ENCODE peak calls at places on chromosome 11, in seven cellular contexts. One of them, this sample, is unnamed.

GRCh38 chr11:34242037-34242625 is 115.7 kb downstream of the ABTB2 start:
- DNase-seq in right lobe of liver: no peak
- DNase-seq in mucosa of descending colon: no peak
- DNase-seq in psoas muscle: no peak
- DNase-seq in transverse colon: no peak
- DNase-seq in endodermal cell: no peak
- DNase-seq in body of pancreas: no peak
- DNase-seq in this sample: no peak

GRCh38 chr11:101444164-101444563 is 139.6 kb downstream of the TRPC6 start:
- DNase-seq in mucosa of descending colon: peak; percentile 65
- DNase-seq in right lobe of liver: no peak
- DNase-seq in psoas muscle: no peak
- DNase-seq in transverse colon: peak; percentile 20
- DNase-seq in endodermal cell: no peak
- DNase-seq in body of pancreas: peak; percentile 60
- DNase-seq in this sample: no peak

GRCh38 chr11:2864890-2865289 is 20.7 kb downstream of the CDKN1C start:
- DNase-seq in psoas muscle: no peak
- DNase-seq in mucosa of descending colon: no peak
- DNase-seq in endodermal cell: no peak
- DNase-seq in right lobe of liver: no peak
- DNase-seq in body of pancreas: no peak
- DNase-seq in transverse colon: no peak
- DNase-seq in this sample: no peak

GRCh38 chr11:92453055-92453454 is 228.4 kb downstream of the FAT3 start:
- DNase-seq in mucosa of descending colon: no peak
- DNase-seq in body of pancreas: no peak
- DNase-seq in endodermal cell: no peak
- DNase-seq in transverse colon: no peak
- DNase-seq in psoas muscle: no peak
- DNase-seq in right lobe of liver: no peak
- DNase-seq in this sample: no peak

GRCh38 chr11:33708970-33709369 is 8.3 kb upstream of the C11orf91 start:
- DNase-seq in body of pancreas: no peak
- DNase-seq in transverse colon: no peak
- DNase-seq in endodermal cell: no peak
- DNase-seq in mucosa of descending colon: no peak
- DNase-seq in psoas muscle: no peak
- DNase-seq in right lobe of liver: no peak
- DNase-seq in this sample: no peak

GRCh38 chr11:128407962-128408361 is 179.4 kb downstream of the ETS1 start:
- DNase-seq in transverse colon: no peak
- DNase-seq in endodermal cell: no peak
- DNase-seq in right lobe of liver: no peak
- DNase-seq in mucosa of descending colon: no peak
- DNase-seq in psoas muscle: no peak
- DNase-seq in body of pancreas: no peak
- DNase-seq in this sample: no peak

GRCh38 chr11:63847363-63847762 is 8.5 kb downstream of the MARK2 start:
- DNase-seq in transverse colon: no peak
- DNase-seq in body of pancreas: peak; percentile 93
- DNase-seq in psoas muscle: no peak
- DNase-seq in mucosa of descending colon: no peak
- DNase-seq in endodermal cell: peak; percentile 72
- DNase-seq in right lobe of liver: no peak
- DNase-seq in this sample: no peak

GRCh38 chr11:86547727-86548126 is 124.7 kb downstream of the ME3 start:
- DNase-seq in body of pancreas: no peak
- DNase-seq in right lobe of liver: no peak
- DNase-seq in psoas muscle: no peak
- DNase-seq in mucosa of descending colon: no peak
- DNase-seq in transverse colon: no peak
- DNase-seq in endodermal cell: no peak
- DNase-seq in this sample: no peak

GRCh38 chr11:67118059-67118766 is 850 bp upstream of the KDM2A start:
- DNase-seq in mucosa of descending colon: peak; percentile 57
- DNase-seq in body of pancreas: peak; percentile 39
- DNase-seq in transverse colon: peak; percentile 50
- DNase-seq in right lobe of liver: peak; percentile 63
- DNase-seq in psoas muscle: peak; percentile 76
- DNase-seq in endodermal cell: peak; percentile 84
- DNase-seq in this sample: no peak

GRCh38 chr11:369336-370018 is at the start of gene B4GALNT4:
- DNase-seq in right lobe of liver: no peak
- DNase-seq in psoas muscle: peak; percentile 34
- DNase-seq in body of pancreas: peak; percentile 35
- DNase-seq in mucosa of descending colon: no peak
- DNase-seq in endodermal cell: peak; percentile 63
- DNase-seq in transverse colon: no peak
- DNase-seq in this sample: no peak

GRCh38 chr11:122170815-122171475 is 54.9 kb upstream of the BLID start:
- DNase-seq in transverse colon: no peak
- DNase-seq in endodermal cell: no peak
- DNase-seq in right lobe of liver: no peak
- DNase-seq in psoas muscle: no peak
- DNase-seq in mucosa of descending colon: no peak
- DNase-seq in body of pancreas: no peak
- DNase-seq in this sample: no peak

GRCh38 chr11:73547706-73548105 is 50.2 kb downstream of the FAM168A start:
- DNase-seq in endodermal cell: no peak
- DNase-seq in transverse colon: no peak
- DNase-seq in body of pancreas: no peak
- DNase-seq in mucosa of descending colon: no peak
- DNase-seq in right lobe of liver: no peak
- DNase-seq in psoas muscle: no peak
- DNase-seq in this sample: no peak

GRCh38 chr11:17734418-17734911 is at the start of gene KCNC1:
- DNase-seq in transverse colon: no peak
- DNase-seq in mucosa of descending colon: no peak
- DNase-seq in endodermal cell: peak; percentile 77
- DNase-seq in right lobe of liver: peak; percentile 37
- DNase-seq in psoas muscle: peak; percentile 70
- DNase-seq in body of pancreas: peak; percentile 60
- DNase-seq in this sample: no peak

GRCh38 chr11:116052603-116053537 is 548.7 kb upstream of the CADM1 start:
- DNase-seq in mucosa of descending colon: no peak
- DNase-seq in body of pancreas: no peak
- DNase-seq in endodermal cell: no peak
- DNase-seq in psoas muscle: no peak
- DNase-seq in transverse colon: no peak
- DNase-seq in right lobe of liver: no peak
- DNase-seq in this sample: no peak

GRCh38 chr11:134712228-134713145 is 300.4 kb upstream of the B3GAT1 start:
- DNase-seq in body of pancreas: no peak
- DNase-seq in right lobe of liver: no peak
- DNase-seq in psoas muscle: no peak
- DNase-seq in transverse colon: no peak
- DNase-seq in mucosa of descending colon: no peak
- DNase-seq in endodermal cell: no peak
- DNase-seq in this sample: no peak

GRCh38 chr11:115148101-115148500 is 356.1 kb downstream of the CADM1 start:
- DNase-seq in transverse colon: no peak
- DNase-seq in mucosa of descending colon: no peak
- DNase-seq in endodermal cell: no peak
- DNase-seq in body of pancreas: no peak
- DNase-seq in psoas muscle: no peak
- DNase-seq in right lobe of liver: no peak
- DNase-seq in this sample: no peak

GRCh38 chr11:119741369-119742262 is 12.6 kb upstream of the NECTIN1 start:
- DNase-seq in right lobe of liver: peak; percentile 73
- DNase-seq in mucosa of descending colon: peak; percentile 81
- DNase-seq in endodermal cell: peak; percentile 93
- DNase-seq in body of pancreas: peak; percentile 47
- DNase-seq in psoas muscle: peak; percentile 64
- DNase-seq in transverse colon: peak; percentile 75
- DNase-seq in this sample: no peak

GRCh38 chr11:77086521-77087472 is 15.8 kb upstream of the OMP start:
- DNase-seq in right lobe of liver: peak; percentile 83
- DNase-seq in psoas muscle: peak; percentile 46
- DNase-seq in mucosa of descending colon: peak; percentile 91
- DNase-seq in body of pancreas: peak; percentile 82
- DNase-seq in endodermal cell: no peak
- DNase-seq in transverse colon: peak; percentile 87
- DNase-seq in this sample: no peak

GRCh38 chr11:40037005-40037404 is 1422.4 kb downstream of the LRRC4C start:
- DNase-seq in endodermal cell: no peak
- DNase-seq in psoas muscle: no peak
- DNase-seq in right lobe of liver: no peak
- DNase-seq in mucosa of descending colon: no peak
- DNase-seq in body of pancreas: peak; percentile 5
- DNase-seq in transverse colon: no peak
- DNase-seq in this sample: no peak

GRCh38 chr11:74647831-74648230 is 55.4 kb downstream of the POLD3 start:
- DNase-seq in endodermal cell: no peak
- DNase-seq in right lobe of liver: no peak
- DNase-seq in psoas muscle: no peak
- DNase-seq in transverse colon: no peak
- DNase-seq in body of pancreas: no peak
- DNase-seq in mucosa of descending colon: no peak
- DNase-seq in this sample: no peak

GRCh38 chr11:69316941-69317340 is 23.0 kb downstream of the MYEOV start:
- DNase-seq in transverse colon: no peak
- DNase-seq in endodermal cell: no peak
- DNase-seq in body of pancreas: no peak
- DNase-seq in right lobe of liver: no peak
- DNase-seq in mucosa of descending colon: no peak
- DNase-seq in psoas muscle: no peak
- DNase-seq in this sample: no peak

DNA sequence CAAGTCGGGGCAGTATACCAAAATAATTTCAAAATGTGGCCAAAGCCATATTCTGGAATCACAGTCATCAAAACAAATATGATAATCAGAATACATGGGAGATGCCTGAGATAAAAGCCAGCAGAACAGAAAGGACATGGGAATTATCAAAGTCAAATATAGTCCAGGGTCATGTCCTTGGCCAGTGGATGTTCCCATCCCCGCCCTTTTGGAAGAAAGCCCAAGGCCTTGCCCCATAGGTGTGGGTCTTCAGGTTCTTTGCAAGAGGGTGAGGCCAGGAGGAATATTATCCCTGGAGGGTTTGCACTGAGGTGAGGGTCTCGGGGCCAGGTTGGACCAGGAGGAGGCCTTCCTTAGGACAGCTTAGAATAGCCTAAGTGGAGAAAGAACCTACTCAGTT is 53.6 kb upstream of the CSNK2A3 start:
- DNase-seq in mucosa of descending colon: no peak
- DNase-seq in right lobe of liver: no peak
- DNase-seq in transverse colon: no peak
- DNase-seq in psoas muscle: no peak
- DNase-seq in body of pancreas: no peak
- DNase-seq in endodermal cell: no peak
- DNase-seq in this sample: no peak
- H3K4me3 ChIP-seq in mucosa of descending colon: no peak overlapping the region
- H3K4me3 ChIP-seq in right lobe of liver: no peak overlapping the region
- H3K4me3 ChIP-seq in transverse colon: no peak overlapping the region
- H3K4me3 ChIP-seq in psoas muscle: no peak overlapping the region
- H3K4me3 ChIP-seq in body of pancreas: no peak overlapping the region
- H3K4me3 ChIP-seq in endodermal cell: no peak overlapping the region
- H3K4me3 ChIP-seq in this sample: no peak overlapping the region

DNA sequence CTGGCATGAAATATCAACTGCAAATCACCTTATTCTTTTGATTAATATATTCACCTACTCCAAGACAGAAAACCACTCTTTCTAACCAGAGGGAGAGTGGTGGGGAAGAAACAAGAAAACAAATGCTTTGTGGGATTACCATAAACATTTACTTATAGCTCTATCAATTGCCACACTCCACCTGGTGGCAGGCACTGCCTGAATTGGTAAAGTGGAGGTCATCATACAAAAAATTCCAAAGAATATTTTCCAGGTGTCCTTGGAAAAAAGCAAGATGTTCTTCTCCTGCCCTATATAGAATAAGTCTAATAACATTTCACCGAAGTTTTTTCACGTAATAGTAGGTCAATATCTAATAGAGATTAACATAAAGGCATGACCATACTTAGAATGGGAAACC is 45.3 kb downstream of the PHF21A start:
- DNase-seq in body of pancreas: no peak
- DNase-seq in transverse colon: no peak
- DNase-seq in endodermal cell: no peak
- DNase-seq in mucosa of descending colon: no peak
- DNase-seq in right lobe of liver: no peak
- DNase-seq in psoas muscle: no peak
- DNase-seq in this sample: no peak
- TF ChIP-seq CTCF in body of pancreas: no peak
- TF ChIP-seq CTCF in transverse colon: no peak
- TF ChIP-seq CTCF in endodermal cell: peak; percentile 70
- TF ChIP-seq CTCF in mucosa of descending colon: no peak
- TF ChIP-seq CTCF in right lobe of liver: no peak
- TF ChIP-seq CTCF in psoas muscle: no peak
- TF ChIP-seq CTCF in this sample: peak; percentile 8

DNA sequence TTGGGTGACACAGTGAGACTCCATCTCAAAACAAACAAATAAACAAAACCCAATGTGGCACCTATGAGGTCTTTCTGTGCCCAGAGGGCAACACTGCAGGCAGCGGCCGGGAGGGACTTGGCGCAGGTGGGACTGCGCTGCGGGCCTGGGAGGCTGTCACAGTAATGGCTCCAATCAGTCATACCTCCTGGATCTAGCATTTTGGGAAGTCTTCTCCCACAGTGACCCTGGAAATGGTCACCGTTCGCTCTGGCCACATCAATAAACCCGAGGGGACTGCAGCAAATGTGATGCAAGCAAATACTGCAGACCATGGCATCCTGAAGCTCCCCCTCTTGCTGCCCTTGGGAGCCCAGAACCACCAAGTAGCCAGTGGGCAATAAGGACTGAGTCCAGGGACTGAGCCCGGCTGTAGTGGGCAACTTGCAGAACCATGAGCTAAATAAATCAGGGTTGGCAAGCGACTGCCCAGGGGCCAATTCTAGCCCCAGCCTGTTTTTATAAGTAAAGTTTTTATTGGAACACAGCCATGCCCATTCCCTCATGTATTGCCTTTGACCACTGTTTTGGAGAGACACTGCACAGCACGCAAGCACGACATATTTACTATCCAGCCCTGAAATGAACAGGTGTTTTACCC is 15.4 kb downstream of the SHANK2 start:
- DNase-seq in transverse colon: no peak
- DNase-seq in body of pancreas: no peak
- DNase-seq in mucosa of descending colon: no peak
- DNase-seq in right lobe of liver: no peak
- DNase-seq in psoas muscle: no peak
- DNase-seq in endodermal cell: peak; percentile 28
- DNase-seq in this sample: no peak
- H3K4me3 ChIP-seq in transverse colon: no peak overlapping the region
- H3K4me3 ChIP-seq in body of pancreas: no peak overlapping the region
- H3K4me3 ChIP-seq in mucosa of descending colon: no peak overlapping the region
- H3K4me3 ChIP-seq in right lobe of liver: no peak overlapping the region
- H3K4me3 ChIP-seq in psoas muscle: no peak overlapping the region
- H3K4me3 ChIP-seq in endodermal cell: no peak overlapping the region
- H3K4me3 ChIP-seq in this sample: no peak overlapping the region

DNA sequence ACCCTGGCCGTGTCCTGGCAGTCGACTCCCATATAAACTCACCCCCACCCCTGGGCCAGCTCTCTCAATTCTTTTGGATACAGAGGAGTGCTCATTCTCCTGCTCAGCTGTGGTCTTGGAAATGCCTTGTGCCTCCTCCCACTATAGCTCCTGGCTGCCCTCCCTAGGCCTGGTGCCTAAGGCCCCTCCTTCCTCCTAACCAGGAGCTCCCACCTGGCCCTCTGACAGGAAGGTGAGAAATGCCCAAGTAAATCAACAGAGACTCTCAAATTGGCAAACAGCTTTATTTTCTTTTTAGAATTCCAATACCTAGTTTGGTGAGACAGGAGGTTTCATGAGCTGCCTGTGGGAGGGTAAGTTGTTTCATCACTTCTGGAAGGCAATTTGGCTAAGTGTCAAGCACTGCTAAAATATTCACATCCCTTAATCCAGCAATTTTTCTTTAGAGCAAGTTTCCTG is 209.5 kb upstream of the ARHGAP20 start:
- DNase-seq in transverse colon: no peak
- DNase-seq in body of pancreas: peak; percentile 51
- DNase-seq in psoas muscle: no peak
- DNase-seq in endodermal cell: peak; percentile 88
- DNase-seq in right lobe of liver: peak; percentile 14
- DNase-seq in mucosa of descending colon: no peak
- DNase-seq in this sample: no peak
- TF ChIP-seq CTCF in transverse colon: no peak
- TF ChIP-seq CTCF in body of pancreas: no peak
- TF ChIP-seq CTCF in psoas muscle: no peak
- TF ChIP-seq CTCF in endodermal cell: no peak
- TF ChIP-seq CTCF in right lobe of liver: no peak
- TF ChIP-seq CTCF in mucosa of descending colon: no peak
- TF ChIP-seq CTCF in this sample: no peak